ENCODE peak calls at places on chromosomes 4 and X, in nine cellular contexts. D is NAMALWA, Y is activated T-cell treated with anti-CD3 and anti-CD28 coated beads for 1 hour, S is AG10803, E is NCI-H1417, F is astrocyte, P is AG09309, C is adrenal gland, W is caudate nucleus. A is an unnamed sample.
A peak's percentile ranks its signal among the peaks of the same experiment; 100 is the strongest.

GRCh38 chrX:49069038-49069437 is 4.8 kb downstream of the PRAF2 start:
- DNase-seq in D (no peak), Y (no peak), S (no peak), E (no peak), F (no peak), P (no peak), C (no peak), W (no peak), A (no peak)

GRCh38 chr4:138832563-138832962 is 183.0 kb upstream of the NOCT start:
- DNase-seq in D (no peak), Y (no peak), S (no peak), E (peak; percentile 7), F (no peak), P (no peak), C (no peak), W (peak; percentile 14), A (no peak)

GRCh38 chrX:19017271-19017670 is 33.4 kb upstream of the PHKA2 start:
- DNase-seq in D (peak; percentile 7), Y (no peak), S (peak; percentile 8), E (no peak), F (no peak), P (no peak), C (peak; percentile 17), W (no peak), A (no peak)

GRCh38 chr4:152223600-152223999 is 312.3 kb downstream of the FBXW7 start:
- DNase-seq in D (no peak), Y (no peak), S (no peak), E (no peak), F (no peak), P (no peak), C (no peak), W (no peak), A (no peak)

GRCh38 chr4:145546556-145546955 is 64.9 kb downstream of the SMAD1 start:
- DNase-seq in D (no peak), Y (no peak), S (no peak), E (no peak), F (peak; percentile 76), P (no peak), C (no peak), W (no peak), A (no peak)

GRCh38 chr4:24975505-24975904 is 55.2 kb downstream of the LGI2 start:
- DNase-seq in D (no peak), Y (no peak), S (no peak), E (no peak), F (no peak), P (no peak), C (no peak), W (no peak), A (no peak)

GRCh38 chr4:112125416-112125815 is 19.8 kb upstream of the FAM241A start:
- DNase-seq in D (no peak), Y (no peak), S (no peak), E (no peak), F (no peak), P (no peak), C (no peak), W (no peak), A (no peak)

GRCh38 chr4:7760228-7760627 is 179.4 kb downstream of the AFAP1 start:
- DNase-seq in D (no peak), Y (no peak), S (no peak), E (no peak), F (no peak), P (no peak), C (no peak), W (no peak), A (no peak)

GRCh38 chr4:87410669-87411068 is 11.7 kb upstream of the NUDT9 start:
- DNase-seq in D (no peak), Y (no peak), S (no peak), E (no peak), F (no peak), P (no peak), C (no peak), W (no peak), A (no peak)

GRCh38 chrX:102712967-102713677 is 874 bp downstream of the GPRASP2 start:
- DNase-seq in D (no peak), Y (no peak), S (peak; percentile 38), E (peak; percentile 57), F (peak; percentile 36), P (no peak), C (peak; percentile 68), W (peak; percentile 52), A (no peak)

GRCh38 chrX:66833426-66833825 is 194.5 kb upstream of the EDA2R start:
- DNase-seq in D (no peak), Y (no peak), S (no peak), E (no peak), F (no peak), P (no peak), C (no peak), W (no peak), A (no peak)

GRCh38 chr4:53562409-53562808 is 28.9 kb downstream of the LNX1 start:
- DNase-seq in D (no peak), Y (no peak), S (no peak), E (no peak), F (no peak), P (no peak), C (no peak), W (no peak), A (no peak)

GRCh38 chrX:110248582-110248981 is 69.3 kb downstream of the AMMECR1 start:
- DNase-seq in D (no peak), Y (no peak), S (no peak), E (no peak), F (no peak), P (no peak), C (no peak), W (no peak), A (no peak)

GRCh38 chr4:154615211-154615610 is 2.8 kb upstream of the FGG start:
- DNase-seq in D (no peak), Y (no peak), S (no peak), E (no peak), F (no peak), P (no peak), C (no peak), W (no peak), A (no peak)

GRCh38 chrX:9700555-9700954 is 65.1 kb downstream of the GPR143 start:
- DNase-seq in D (no peak), Y (no peak), S (no peak), E (no peak), F (no peak), P (no peak), C (no peak), W (no peak), A (no peak)

GRCh38 chrX:19515615-19516105 is 352 bp upstream of the MAP3K15 start:
- DNase-seq in D (no peak), Y (no peak), S (no peak), E (no peak), F (no peak), P (no peak), C (peak; percentile 46), W (no peak), A (no peak)

GRCh38 chr4:112823141-112823540 is 186.2 kb downstream of the LARP7 start:
- DNase-seq in D (no peak), Y (no peak), S (no peak), E (no peak), F (no peak), P (no peak), C (no peak), W (no peak), A (no peak)

GRCh38 chrX:67544871-67545771 is 1.3 kb downstream of the AR start:
- DNase-seq in D (no peak), Y (no peak), S (no peak), E (no peak), F (peak; percentile 32), P (no peak), C (peak; percentile 48), W (peak; percentile 18), A (no peak)

GRCh38 chr4:186592450-186592849 is 37.1 kb upstream of the MTNR1A start:
- DNase-seq in D (no peak), Y (no peak), S (no peak), E (no peak), F (no peak), P (no peak), C (no peak), W (no peak), A (no peak)

GRCh38 chr4:42923431-42923830 is 30.9 kb downstream of the GRXCR1 start:
- DNase-seq in D (no peak), Y (no peak), S (no peak), E (no peak), F (no peak), P (no peak), C (no peak), W (no peak), A (no peak)

GRCh38 chrX:38335382-38335781 is 8.1 kb upstream of the RPGR start:
- DNase-seq in D (no peak), Y (no peak), S (no peak), E (no peak), F (no peak), P (no peak), C (no peak), W (no peak), A (no peak)

GRCh38 chr4:123553733-123554132 is 157.1 kb downstream of the SPRY1 start:
- DNase-seq in D (no peak), Y (no peak), S (no peak), E (no peak), F (no peak), P (no peak), C (no peak), W (no peak), A (no peak)

GRCh38 chrX:18290200-18290599 is 64.3 kb downstream of the SCML2 start:
- DNase-seq in D (no peak), Y (no peak), S (peak; percentile 12), E (no peak), F (no peak), P (no peak), C (no peak), W (no peak), A (no peak)

GRCh38 chr4:102420563-102421221 is 75.4 kb upstream of the SLC39A8 start:
- DNase-seq in D (no peak), Y (no peak), S (peak; percentile 52), E (no peak), F (peak; percentile 4), P (no peak), C (no peak), W (no peak), A (no peak)

GRCh38 chr4:77742054-77742453 is 77.1 kb downstream of the CNOT6L start:
- DNase-seq in D (no peak), Y (no peak), S (peak; percentile 1), E (no peak), F (no peak), P (no peak), C (no peak), W (no peak), A (no peak)

GRCh38 chr4:123462007-123462406 is 65.4 kb downstream of the SPRY1 start:
- DNase-seq in D (no peak), Y (no peak), S (no peak), E (no peak), F (no peak), P (no peak), C (no peak), W (no peak), A (no peak)

GRCh38 chr4:82371398-82371972 is 2.3 kb downstream of the HNRNPD start:
- DNase-seq in D (no peak), Y (no peak), S (no peak), E (peak; percentile 44), F (no peak), P (no peak), C (no peak), W (no peak), A (no peak)

GRCh38 chr4:173057906-173058305 is 110.7 kb upstream of the GALNT7 start:
- DNase-seq in D (no peak), Y (no peak), S (no peak), E (no peak), F (peak; percentile 38), P (no peak), C (no peak), W (no peak), A (no peak)

GRCh38 chrX:67604979-67605703 is 61.3 kb downstream of the AR start:
- DNase-seq in D (no peak), Y (no peak), S (peak; percentile 97), E (no peak), F (peak; percentile 91), P (peak; percentile 71), C (no peak), W (no peak), A (no peak)

GRCh38 chr4:138981930-138982390 is 33.6 kb upstream of the NOCT start:
- DNase-seq in D (no peak), Y (no peak), S (peak; percentile 63), E (no peak), F (peak; percentile 13), P (peak; percentile 14), C (peak; percentile 44), W (no peak), A (no peak)

A was measured in mesothelial cell of epicardium.